ENCODE peak calls at places on chromosomes 7 and 10, in ten cellular contexts. P is EL; K is activated naive CD8-positive, alpha-beta T cell treated with anti-CD3 and anti-CD28 coated beads, Interleukin-2, amount 50 U/mL, for 16 hours; H is foreskin fibroblast; S is mammary epithelial cell; W is fibroblast of villous mesenchyme; I is KBM-7; J is iris pigment epithelial cell; V is T-helper 22 cell; M is caudate nucleus. D is an unnamed sample.

GRCh38 chr10:31362023-31362641 is 43.1 kb downstream of the ZEB1 start:
- DNase-seq in P (no peak), K (no peak), H (no peak), S (no peak), W (no peak), I (no peak), J (no peak), V (no peak), M (no peak), D (no peak)

GRCh38 chr10:111207525-111207924 is 130.7 kb downstream of the ADRA2A start:
- DNase-seq in P (no peak), K (no peak), H (no peak), S (no peak), W (no peak), I (peak), J (no peak), V (no peak), M (no peak), D (no peak)

GRCh38 chr7:131328387-131329175 is 905 bp downstream of the MKLN1 start:
- DNase-seq in P (peak), K (no peak), H (peak), S (peak), W (peak), I (peak), J (peak), V (no peak), M (no peak), D (no peak)

GRCh38 chr10:11297136-11297535 is 279.5 kb downstream of the CELF2 start:
- DNase-seq in P (no peak), K (no peak), H (no peak), S (no peak), W (no peak), I (no peak), J (no peak), V (no peak), M (no peak), D (no peak)

GRCh38 chr7:112892263-112892662 is 102.1 kb upstream of the TMEM168 start:
- DNase-seq in P (peak), K (no peak), H (peak), S (peak), W (peak), I (no peak), J (peak), V (no peak), M (no peak), D (no peak)

GRCh38 chr7:94423116-94423515 is 28.4 kb downstream of the COL1A2 start:
- DNase-seq in P (no peak), K (no peak), H (peak), S (no peak), W (no peak), I (no peak), J (peak), V (no peak), M (no peak), D (no peak)

GRCh38 chr10:11424456-11425287 is 186.8 kb downstream of the USP6NL start:
- DNase-seq in P (peak), K (no peak), H (peak), S (peak), W (peak), I (peak), J (peak), V (no peak), M (peak), D (no peak)

GRCh38 chr10:5018150-5018549 is 14.5 kb upstream of the AKR1C2 start:
- DNase-seq in P (no peak), K (no peak), H (peak), S (no peak), W (no peak), I (no peak), J (no peak), V (no peak), M (no peak), D (no peak)

GRCh38 chr7:1552200-1552599 is 3.8 kb downstream of the TMEM184A start:
- DNase-seq in P (no peak), K (no peak), H (no peak), S (no peak), W (no peak), I (no peak), J (no peak), V (no peak), M (no peak), D (no peak)

GRCh38 chr10:98260350-98260749 is 7.6 kb downstream of the LOXL4 start:
- DNase-seq in P (no peak), K (no peak), H (no peak), S (no peak), W (no peak), I (no peak), J (peak), V (no peak), M (no peak), D (no peak)

GRCh38 chr10:93383562-93383981 is 98.6 kb downstream of the MYOF start:
- DNase-seq in P (peak), K (no peak), H (peak), S (peak), W (peak), I (no peak), J (peak), V (no peak), M (no peak), D (no peak)

GRCh38 chr10:126060232-126060935 is 164.0 kb downstream of the FANK1 start:
- DNase-seq in P (peak), K (no peak), H (peak), S (no peak), W (peak), I (no peak), J (peak), V (no peak), M (no peak), D (no peak)

GRCh38 chr10:107553470-107553869 is 389.0 kb upstream of the SORCS1 start:
- DNase-seq in P (peak), K (no peak), H (peak), S (no peak), W (peak), I (no peak), J (peak), V (no peak), M (no peak), D (no peak)

GRCh38 chr7:99080679-99081078 is 63.2 kb downstream of the SMURF1 start:
- DNase-seq in P (no peak), K (no peak), H (no peak), S (no peak), W (no peak), I (no peak), J (no peak), V (no peak), M (no peak), D (no peak)

GRCh38 chr10:99526861-99527504 is 5.8 kb upstream of the NKX2-3 start:
- DNase-seq in P (no peak), K (no peak), H (no peak), S (no peak), W (no peak), I (no peak), J (no peak), V (no peak), M (no peak), D (no peak)

GRCh38 chr10:113521482-113521795 is 31.4 kb upstream of the HABP2 start:
- DNase-seq in P (no peak), K (no peak), H (no peak), S (no peak), W (no peak), I (no peak), J (no peak), V (no peak), M (no peak), D (no peak)

GRCh38 chr10:56351909-56352630 is 9.0 kb downstream of the ZWINT start:
- DNase-seq in P (no peak), K (no peak), H (no peak), S (no peak), W (no peak), I (no peak), J (no peak), V (no peak), M (no peak), D (no peak)

GRCh38 chr7:30594055-30594539 is 581 bp upstream of the GARS1 start:
- DNase-seq in P (peak), K (no peak), H (peak), S (no peak), W (no peak), I (peak), J (peak), V (peak), M (no peak), D (peak)

GRCh38 chr7:17456541-17456940 is 158.1 kb downstream of the AHR start:
- DNase-seq in P (peak), K (no peak), H (peak), S (no peak), W (no peak), I (no peak), J (peak), V (no peak), M (no peak), D (no peak)